ENCODE peak calls at places on chromosomes 2 and 18, in four cellular contexts. One of them, this sample, is unnamed.

GRCh38 chr18:13414102-13414501 is 195.5 kb downstream of the LDLRAD4 start:
- DNase-seq in endodermal cell: no peak
- DNase-seq in Panc1: no peak
- DNase-seq in K562: no peak
- DNase-seq in this sample: no peak

GRCh38 chr2:95674186-95674585 is 82.4 kb downstream of the TRIM43 start:
- DNase-seq in endodermal cell: no peak
- DNase-seq in Panc1: no peak
- DNase-seq in K562: no peak
- DNase-seq in this sample: no peak

GRCh38 chr2:99833802-99834201 is 308.6 kb downstream of the AFF3 start:
- DNase-seq in endodermal cell: no peak
- DNase-seq in Panc1: no peak
- DNase-seq in K562: no peak
- DNase-seq in this sample: no peak

GRCh38 chr18:23855721-23856120 is 158.8 kb upstream of the TTC39C start:
- DNase-seq in endodermal cell: no peak
- DNase-seq in Panc1: no peak
- DNase-seq in K562: no peak
- DNase-seq in this sample: no peak

GRCh38 chr2:139369423-139370409 is 589.5 kb upstream of the NXPH2 start:
- DNase-seq in endodermal cell: peak; percentile 60
- DNase-seq in Panc1: no peak
- DNase-seq in K562: no peak
- DNase-seq in this sample: no peak

GRCh38 chr2:227717687-227718567 is at the start of gene SLC19A3:
- DNase-seq in endodermal cell: peak; percentile 95
- DNase-seq in Panc1: no peak
- DNase-seq in K562: peak; percentile 66
- DNase-seq in this sample: no peak

GRCh38 chr2:9168851-9169250 is 37.8 kb upstream of the ASAP2 start:
- DNase-seq in endodermal cell: peak; percentile 68
- DNase-seq in Panc1: no peak
- DNase-seq in K562: no peak
- DNase-seq in this sample: no peak

GRCh38 chr2:41610501-41611242 is 437.1 kb upstream of the PKDCC start:
- DNase-seq in endodermal cell: no peak
- DNase-seq in Panc1: no peak
- DNase-seq in K562: no peak
- DNase-seq in this sample: no peak

GRCh38 chr2:45713126-45713525 is 61.7 kb downstream of the PRKCE start:
- DNase-seq in endodermal cell: no peak
- DNase-seq in Panc1: no peak
- DNase-seq in K562: no peak
- DNase-seq in this sample: no peak

GRCh38 chr2:148968776-148969175 is 69.7 kb upstream of the LYPD6B start:
- DNase-seq in endodermal cell: no peak
- DNase-seq in Panc1: no peak
- DNase-seq in K562: no peak
- DNase-seq in this sample: no peak

GRCh38 chr18:33924576-33924975 is 300.1 kb downstream of the NOL4 start:
- DNase-seq in endodermal cell: no peak
- DNase-seq in Panc1: no peak
- DNase-seq in K562: no peak
- DNase-seq in this sample: no peak

GRCh38 chr2:3483227-3483985 is 35.9 kb downstream of the ADI1 start:
- DNase-seq in endodermal cell: peak; percentile 93
- DNase-seq in Panc1: no peak
- DNase-seq in K562: no peak
- DNase-seq in this sample: no peak

GRCh38 chr2:159612255-159612901 is 4.0 kb downstream of the BAZ2B start:
- DNase-seq in endodermal cell: no peak
- DNase-seq in Panc1: no peak
- DNase-seq in K562: peak; percentile 16
- DNase-seq in this sample: no peak

GRCh38 chr2:124112966-124113365 is 87.9 kb downstream of the CNTNAP5 start:
- DNase-seq in endodermal cell: no peak
- DNase-seq in Panc1: no peak
- DNase-seq in K562: no peak
- DNase-seq in this sample: no peak

GRCh38 chr18:45324489-45325111 is 290.7 kb upstream of the SLC14A2 start:
- DNase-seq in endodermal cell: peak; percentile 74
- DNase-seq in Panc1: no peak
- DNase-seq in K562: no peak
- DNase-seq in this sample: peak; percentile 72

GRCh38 chr18:55489742-55490055 is 98.3 kb downstream of the TCF4 start:
- DNase-seq in endodermal cell: no peak
- DNase-seq in Panc1: no peak
- DNase-seq in K562: no peak
- DNase-seq in this sample: no peak

GRCh38 chr2:96407919-96408550 is 72.5 kb downstream of the NCAPH start:
- DNase-seq in endodermal cell: no peak
- DNase-seq in Panc1: no peak
- DNase-seq in K562: no peak
- DNase-seq in this sample: no peak

GRCh38 chr2:75162897-75163296 is 36.4 kb downstream of the TACR1 start:
- DNase-seq in endodermal cell: no peak
- DNase-seq in Panc1: no peak
- DNase-seq in K562: no peak
- DNase-seq in this sample: no peak

GRCh38 chr18:73841661-73842060 is 306.0 kb downstream of the FBXO15 start:
- DNase-seq in endodermal cell: no peak
- DNase-seq in Panc1: no peak
- DNase-seq in K562: no peak
- DNase-seq in this sample: no peak

GRCh38 chr2:38301340-38301968 is 75.6 kb downstream of the ATL2 start:
- DNase-seq in endodermal cell: peak; percentile 69
- DNase-seq in Panc1: no peak
- DNase-seq in K562: no peak
- DNase-seq in this sample: no peak

GRCh38 chr2:239714116-239714515 is 311.0 kb downstream of the NDUFA10 start:
- DNase-seq in endodermal cell: no peak
- DNase-seq in Panc1: no peak
- DNase-seq in K562: no peak
- DNase-seq in this sample: no peak

GRCh38 chr2:43044093-43044614 is 182.3 kb downstream of the ZFP36L2 start:
- DNase-seq in endodermal cell: peak; percentile 49
- DNase-seq in Panc1: no peak
- DNase-seq in K562: no peak
- DNase-seq in this sample: no peak

GRCh38 chr18:9653390-9653789 is 39.0 kb upstream of the PPP4R1 start:
- DNase-seq in endodermal cell: no peak
- DNase-seq in Panc1: no peak
- DNase-seq in K562: no peak
- DNase-seq in this sample: no peak

GRCh38 chr2:26462100-26462499 is 15.8 kb downstream of the OTOF start:
- DNase-seq in endodermal cell: no peak
- DNase-seq in Panc1: no peak
- DNase-seq in K562: no peak
- DNase-seq in this sample: no peak

GRCh38 chr18:35127201-35127600 is 86.0 kb downstream of the MAPRE2 start:
- DNase-seq in endodermal cell: peak; percentile 82
- DNase-seq in Panc1: no peak
- DNase-seq in K562: peak; percentile 23
- DNase-seq in this sample: no peak

GRCh38 chr2:8847400-8847799 is 10.0 kb upstream of the KIDINS220 start:
- DNase-seq in endodermal cell: no peak
- DNase-seq in Panc1: no peak
- DNase-seq in K562: no peak
- DNase-seq in this sample: no peak

GRCh38 chr18:27599202-27599829 is 414.2 kb upstream of the CHST9 start:
- DNase-seq in endodermal cell: peak; percentile 84
- DNase-seq in Panc1: no peak
- DNase-seq in K562: peak; percentile 56
- DNase-seq in this sample: no peak

GRCh38 chr2:187316040-187316439 is 132.0 kb downstream of the CALCRL start:
- DNase-seq in endodermal cell: no peak
- DNase-seq in Panc1: no peak
- DNase-seq in K562: no peak
- DNase-seq in this sample: no peak

GRCh38 chr2:239220363-239220762 is 180.5 kb downstream of the HDAC4 start:
- DNase-seq in endodermal cell: no peak
- DNase-seq in Panc1: no peak
- DNase-seq in K562: no peak
- DNase-seq in this sample: no peak

GRCh38 chr2:55877101-55877500 is 46.5 kb downstream of the EFEMP1 start:
- DNase-seq in endodermal cell: no peak
- DNase-seq in Panc1: no peak
- DNase-seq in K562: no peak
- DNase-seq in this sample: no peak

GRCh38 chr2:127154985-127155650 is 48.2 kb upstream of the BIN1 start:
- DNase-seq in endodermal cell: no peak
- DNase-seq in Panc1: no peak
- DNase-seq in K562: no peak
- DNase-seq in this sample: no peak

GRCh38 chr2:9982248-9982647 is 30.8 kb downstream of the GRHL1 start:
- DNase-seq in endodermal cell: no peak
- DNase-seq in Panc1: no peak
- DNase-seq in K562: no peak
- DNase-seq in this sample: no peak

DNA sequence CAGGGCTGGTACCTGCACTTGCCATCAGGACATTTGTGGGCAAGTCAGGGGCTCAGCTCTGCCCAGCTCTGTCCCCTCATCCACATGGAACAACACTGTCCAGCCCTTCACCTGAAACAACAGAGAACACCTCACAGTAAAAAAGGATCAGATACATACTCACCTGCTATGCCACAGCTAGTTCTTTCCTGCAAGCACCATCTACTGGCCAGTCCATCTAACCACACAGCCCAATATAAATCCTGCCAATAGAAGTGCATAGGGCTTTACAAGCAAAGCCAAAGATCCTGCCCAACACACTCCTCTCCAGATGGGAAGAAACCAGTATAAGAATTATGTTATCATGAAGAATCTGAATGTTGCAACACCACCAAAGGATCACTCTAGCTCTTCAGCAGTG is 52.2 kb upstream of the GALNT13 start:
- DNase-seq in endodermal cell: peak; percentile 69
- DNase-seq in Panc1: no peak
- DNase-seq in K562: no peak
- DNase-seq in this sample: no peak
- TF ChIP-seq CTCF in endodermal cell: peak; percentile 78
- TF ChIP-seq CTCF in Panc1: peak; percentile 11
- TF ChIP-seq CTCF in K562: no peak
- TF ChIP-seq CTCF in this sample: no peak

DNA sequence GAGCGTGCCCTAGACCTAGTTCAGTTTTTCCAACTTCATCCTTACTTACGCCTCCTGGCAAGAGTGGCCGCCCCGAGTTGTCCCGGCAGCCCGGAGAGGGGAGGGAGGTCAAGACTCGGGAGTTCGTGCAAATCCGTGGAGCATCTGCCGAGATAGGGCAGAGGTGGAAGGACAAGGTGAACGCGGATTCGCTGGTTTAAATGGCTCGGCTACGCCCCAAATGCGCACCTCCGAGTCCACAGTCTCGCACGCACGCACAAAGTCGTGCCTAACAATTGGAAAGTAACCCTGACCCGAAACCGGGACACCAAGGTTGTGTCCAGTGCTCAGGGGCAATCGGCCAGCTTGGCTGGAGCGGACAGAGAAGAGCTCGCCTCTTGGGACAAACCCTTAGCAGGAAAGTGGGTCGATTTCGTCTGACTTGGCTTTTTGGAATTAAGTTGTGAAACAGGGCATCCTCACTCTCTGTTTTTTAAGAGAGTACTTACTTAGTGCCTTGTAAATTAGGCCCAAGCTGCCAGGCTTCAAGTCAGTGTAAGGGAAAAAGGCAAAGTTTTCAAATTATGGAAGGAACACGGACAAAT is 726 bp upstream of the SS18 start:
- DNase-seq in endodermal cell: no peak
- DNase-seq in Panc1: peak; percentile 20
- DNase-seq in K562: peak; percentile 52
- DNase-seq in this sample: no peak
- H3K4me3 ChIP-seq in endodermal cell: peak overlapping the region; percentile 90
- H3K4me3 ChIP-seq in Panc1: peak overlapping the region; percentile 90
- H3K4me3 ChIP-seq in K562: peak overlapping the region; percentile 77
- H3K4me3 ChIP-seq in this sample: peak overlapping the region; percentile 94

GRCh38 chr2:223386984-223387383 is 215.2 kb downstream of the SCG2 start:
- DNase-seq in endodermal cell: no peak
- DNase-seq in Panc1: no peak
- DNase-seq in K562: no peak
- DNase-seq in this sample: no peak
- TF ChIP-seq CTCF in endodermal cell: no peak
- TF ChIP-seq CTCF in Panc1: no peak
- TF ChIP-seq CTCF in K562: no peak
- TF ChIP-seq CTCF in this sample: no peak

GRCh38 chr18:2218101-2218500 is 353.2 kb downstream of the METTL4 start:
- DNase-seq in endodermal cell: no peak
- DNase-seq in Panc1: no peak
- DNase-seq in K562: no peak
- DNase-seq in this sample: no peak

GRCh38 chr18:2222270-2223185 is 348.8 kb downstream of the METTL4 start:
- DNase-seq in endodermal cell: no peak
- DNase-seq in Panc1: no peak
- DNase-seq in K562: no peak
- DNase-seq in this sample: peak; percentile 38

GRCh38 chr18:2223859-2224258 is 347.4 kb downstream of the METTL4 start:
- DNase-seq in endodermal cell: peak; percentile 71
- DNase-seq in Panc1: peak; percentile 7
- DNase-seq in K562: no peak
- DNase-seq in this sample: peak; percentile 15

DNA sequence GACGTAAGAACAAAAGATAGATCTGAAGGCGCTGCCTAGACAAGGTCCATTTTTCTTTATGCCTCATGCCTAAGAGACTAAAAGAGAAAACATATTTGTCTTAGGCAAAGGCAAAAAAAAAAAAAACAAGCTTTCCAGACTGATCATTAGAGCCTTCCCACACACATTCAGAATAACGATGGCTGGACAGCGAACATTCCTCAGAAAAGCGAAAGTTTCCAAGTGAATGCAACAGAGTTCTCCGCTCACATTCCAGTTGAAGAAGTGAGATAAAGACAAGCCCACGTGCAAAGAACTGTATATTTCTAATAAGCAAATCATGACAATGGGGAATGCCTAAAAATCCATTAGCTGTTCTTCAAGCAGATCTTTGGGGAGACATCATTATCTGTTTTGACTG is 347.9 kb downstream of the METTL4 start:
- DNase-seq in endodermal cell: no peak
- DNase-seq in Panc1: no peak
- DNase-seq in K562: no peak
- DNase-seq in this sample: no peak
- H3K4me3 ChIP-seq in endodermal cell: no peak overlapping the region
- H3K4me3 ChIP-seq in Panc1: no peak overlapping the region
- H3K4me3 ChIP-seq in K562: no peak overlapping the region
- H3K4me3 ChIP-seq in this sample: peak overlapping the region; percentile 42

GRCh38 chr2:180924078-180924477 is 56.3 kb upstream of the UBE2E3 start:
- DNase-seq in endodermal cell: no peak
- DNase-seq in Panc1: no peak
- DNase-seq in K562: no peak
- DNase-seq in this sample: no peak

GRCh38 chr2:180927030-180927686 is 53.2 kb upstream of the UBE2E3 start:
- DNase-seq in endodermal cell: no peak
- DNase-seq in Panc1: no peak
- DNase-seq in K562: no peak
- DNase-seq in this sample: peak; percentile 2

GRCh38 chr2:180925700-180926099 is 54.7 kb upstream of the UBE2E3 start:
- DNase-seq in endodermal cell: no peak
- DNase-seq in Panc1: no peak
- DNase-seq in K562: no peak
- DNase-seq in this sample: no peak
- TF ChIP-seq CTCF in endodermal cell: no peak
- TF ChIP-seq CTCF in Panc1: no peak
- TF ChIP-seq CTCF in K562: no peak
- TF ChIP-seq CTCF in this sample: no peak

This sample was measured in epithelial cell of proximal tubule.